ENCODE peak calls at places on chromosomes 12 and 14, in six cellular contexts. Z is A549, R is K562, K is GM12878, D is HepG2, M is SK-N-SH. W is an unnamed sample.

GRCh38 chr14:104887623-104888488 is 22.8 kb downstream of the CEP170B start:
- DNase-seq in Z (no peak), R (no peak), K (no peak), D (no peak), M (no peak), W (no peak)

GRCh38 chr12:2963154-2963759 is 4.1 kb downstream of the TEAD4 start:
- DNase-seq in Z (no peak), R (peak), K (no peak), D (peak), M (no peak), W (no peak)

GRCh38 chr14:94574336-94574735 is 6.9 kb upstream of the SERPINA5 start:
- DNase-seq in Z (no peak), R (no peak), K (no peak), D (no peak), M (no peak), W (no peak)

GRCh38 chr14:68762944-68763831 is 29.7 kb downstream of the ZFP36L1 start:
- DNase-seq in Z (no peak), R (peak), K (no peak), D (peak), M (peak), W (peak)

GRCh38 chr12:127060933-127061332 is 1206.0 kb upstream of the TMEM132C start:
- DNase-seq in Z (no peak), R (peak), K (no peak), D (no peak), M (no peak), W (no peak)

GRCh38 chr12:13195848-13196301 is 651 bp upstream of the EMP1 start:
- DNase-seq in Z (no peak), R (no peak), K (no peak), D (no peak), M (no peak), W (peak)

GRCh38 chr14:104717646-104718045 is 6.4 kb upstream of the ADSS1 start:
- DNase-seq in Z (no peak), R (no peak), K (no peak), D (no peak), M (no peak), W (no peak)

GRCh38 chr14:103880334-103880985 is 33.1 kb upstream of the PPP1R13B start:
- DNase-seq in Z (peak), R (no peak), K (no peak), D (no peak), M (peak), W (peak)

GRCh38 chr14:84806627-84807026 is 723.3 kb upstream of the FLRT2 start:
- DNase-seq in Z (no peak), R (no peak), K (no peak), D (no peak), M (no peak), W (no peak)

GRCh38 chr12:43848786-43849185 is 12.9 kb downstream of the TMEM117 start:
- DNase-seq in Z (no peak), R (no peak), K (no peak), D (no peak), M (no peak), W (no peak)

GRCh38 chr12:111733340-111733739 is 33.4 kb upstream of the ALDH2 start:
- DNase-seq in Z (no peak), R (no peak), K (no peak), D (no peak), M (no peak), W (no peak)

GRCh38 chr12:65946419-65946818 is 122.1 kb downstream of the HMGA2 start:
- DNase-seq in Z (no peak), R (no peak), K (no peak), D (no peak), M (no peak), W (no peak)

GRCh38 chr12:65946821-65947220 is 122.5 kb downstream of the HMGA2 start:
- DNase-seq in Z (no peak), R (no peak), K (no peak), D (no peak), M (no peak), W (peak)

GRCh38 chr12:65943388-65944137 is 119.3 kb downstream of the HMGA2 start:
- DNase-seq in Z (no peak), R (no peak), K (no peak), D (no peak), M (no peak), W (no peak)

GRCh38 chr12:65944637-65945036 is 120.4 kb downstream of the HMGA2 start:
- DNase-seq in Z (no peak), R (no peak), K (no peak), D (no peak), M (no peak), W (no peak)

DNA sequence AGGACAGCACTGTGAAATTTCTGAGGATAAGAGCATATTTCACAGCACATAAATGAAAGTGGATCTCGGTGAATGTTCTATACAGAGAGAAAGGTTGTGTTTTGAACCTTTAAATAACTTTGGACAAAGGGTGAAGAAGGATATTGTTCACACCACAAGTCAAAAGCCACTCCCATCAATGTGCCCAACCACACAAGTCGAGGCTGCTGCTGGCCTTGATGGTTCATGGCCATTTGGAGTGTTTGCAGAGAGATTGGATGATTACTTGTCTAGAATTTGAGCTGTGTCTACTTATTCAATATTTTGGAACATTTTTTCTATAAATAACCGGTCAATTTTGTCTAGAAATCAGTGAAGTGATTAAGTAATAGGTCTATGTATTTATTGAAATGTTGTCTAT is 121.2 kb downstream of the HMGA2 start:
- DNase-seq in Z (no peak), R (no peak), K (no peak), D (no peak), M (no peak), W (no peak)
- TF ChIP-seq RFX5 in Z (no peak), R (no peak), K (no peak), D (no peak), M (no peak), W (no peak)

GRCh38 chr12:124395986-124396385 is 101.1 kb downstream of the RFLNA start:
- DNase-seq in Z (no peak), R (no peak), K (no peak), D (no peak), M (no peak), W (no peak)
- TF ChIP-seq RFX5 in Z (no peak), R (no peak), K (no peak), D (no peak), M (no peak), W (no peak)

DNA sequence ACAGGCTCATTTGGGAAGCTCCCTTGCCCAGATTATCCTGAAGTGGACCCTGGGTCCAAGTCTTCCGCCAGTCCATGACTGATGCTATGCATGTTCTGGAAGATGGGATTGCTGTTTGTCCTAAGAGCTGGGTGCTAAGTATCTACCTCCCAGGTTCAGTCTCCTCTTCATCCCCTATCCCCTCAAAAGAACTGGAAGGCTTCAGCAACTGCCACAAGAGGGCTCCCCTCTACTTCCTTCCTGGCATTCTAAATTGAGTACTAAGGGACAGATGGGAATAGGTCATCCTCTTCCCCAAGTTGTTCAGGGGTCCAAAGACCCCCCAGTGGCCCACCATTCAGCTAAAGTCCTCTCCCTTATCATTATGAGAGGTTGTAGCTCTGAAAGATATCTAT is 9.0 kb upstream of the FKBP11 start:
- DNase-seq in Z (no peak), R (peak), K (no peak), D (peak), M (peak), W (no peak)
- TF ChIP-seq RFX5 in Z (no peak), R (no peak), K (no peak), D (no peak), M (no peak), W (no peak)

GRCh38 chr12:52360106-52360662 is 7.1 kb downstream of the KRT85 start:
- DNase-seq in Z (no peak), R (no peak), K (no peak), D (no peak), M (no peak), W (no peak)

GRCh38 chr12:52356762-52357580 is 10.3 kb downstream of the KRT85 start:
- DNase-seq in Z (no peak), R (no peak), K (no peak), D (no peak), M (no peak), W (no peak)

GRCh38 chr12:52360663-52361271 is 6.5 kb downstream of the KRT85 start:
- DNase-seq in Z (no peak), R (no peak), K (no peak), D (no peak), M (no peak), W (no peak)

GRCh38 chr12:52359511-52360103 is 7.7 kb downstream of the KRT85 start:
- DNase-seq in Z (no peak), R (no peak), K (no peak), D (no peak), M (no peak), W (no peak)

GRCh38 chr12:52358575-52359350 is 8.5 kb downstream of the KRT85 start:
- DNase-seq in Z (no peak), R (no peak), K (peak), D (no peak), M (no peak), W (no peak)
- TF ChIP-seq RFX5 in Z (no peak), R (no peak), K (no peak), D (no peak), M (no peak), W (no peak)

GRCh38 chr12:76768566-76768965 is 4.7 kb downstream of the ZDHHC17 start:
- DNase-seq in Z (no peak), R (no peak), K (no peak), D (no peak), M (no peak), W (peak)
- TF ChIP-seq RFX5 in Z (no peak), R (no peak), K (no peak), D (no peak), M (no peak), W (no peak)

GRCh38 chr14:93548102-93548843 is 117.5 kb downstream of the UNC79 start:
- DNase-seq in Z (no peak), R (no peak), K (peak), D (no peak), M (no peak), W (no peak)

GRCh38 chr14:93546642-93547041 is 115.9 kb downstream of the UNC79 start:
- DNase-seq in Z (no peak), R (no peak), K (no peak), D (no peak), M (peak), W (no peak)

GRCh38 chr14:93544212-93544611 is 113.5 kb downstream of the UNC79 start:
- DNase-seq in Z (no peak), R (no peak), K (no peak), D (no peak), M (no peak), W (no peak)

GRCh38 chr14:93540235-93540634 is 109.5 kb downstream of the UNC79 start:
- DNase-seq in Z (no peak), R (no peak), K (no peak), D (no peak), M (no peak), W (no peak)

GRCh38 chr14:93543766-93544165 is 113.0 kb downstream of the UNC79 start:
- DNase-seq in Z (peak), R (peak), K (no peak), D (peak), M (peak), W (peak)
- TF ChIP-seq RFX5 in Z (no peak), R (no peak), K (no peak), D (no peak), M (no peak), W (no peak)

GRCh38 chr14:71168564-71168963 is 261.3 kb downstream of the PCNX1 start:
- DNase-seq in Z (no peak), R (no peak), K (no peak), D (no peak), M (no peak), W (no peak)

GRCh38 chr14:71165650-71166049 is 258.4 kb downstream of the PCNX1 start:
- DNase-seq in Z (no peak), R (no peak), K (no peak), D (no peak), M (no peak), W (no peak)

GRCh38 chr14:71165121-71165574 is 257.9 kb downstream of the PCNX1 start:
- DNase-seq in Z (no peak), R (peak), K (no peak), D (no peak), M (no peak), W (peak)

GRCh38 chr14:71163842-71164500 is 256.7 kb downstream of the PCNX1 start:
- DNase-seq in Z (no peak), R (no peak), K (no peak), D (no peak), M (no peak), W (no peak)

DNA sequence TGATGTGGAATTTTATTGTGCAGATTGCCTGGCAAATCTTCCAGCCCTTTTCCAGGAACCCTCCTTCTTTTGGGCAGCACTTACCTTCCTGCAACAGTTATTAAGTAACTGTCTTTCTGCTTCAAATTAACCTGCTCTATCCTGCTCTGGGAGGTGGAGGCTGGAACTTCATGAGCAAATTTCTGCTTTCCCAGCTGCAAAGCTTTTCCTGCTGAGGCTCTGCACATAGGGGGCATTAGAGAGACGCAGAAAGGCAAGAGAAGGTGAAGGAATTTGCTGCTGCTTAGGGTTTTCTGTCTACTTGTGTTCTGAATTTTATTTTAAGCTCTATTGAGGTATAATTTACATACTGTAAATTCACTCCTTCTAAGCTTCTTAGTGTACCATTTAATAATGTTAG is 259.2 kb downstream of the PCNX1 start:
- DNase-seq in Z (peak), R (peak), K (no peak), D (peak), M (peak), W (peak)
- TF ChIP-seq RFX5 in Z (no peak), R (no peak), K (no peak), D (no peak), M (no peak), W (no peak)